ENCODE peak calls at places on chromosomes 12 and 14, in eight cellular contexts. F, S, G, Q, H, O, T and Y are unnamed samples. For H3K36me3, the result is how much of the 10 kb centered on the place peaks cover.

GRCh38 chr12:65643171-65643570 is 181.1 kb upstream of the HMGA2 start:
- DNase-seq in Q (no peak), H (no peak), G (no peak), T (no peak), F (no peak), S (no peak), O (no peak), Y (no peak)

GRCh38 chr14:97217094-97217885 is 420.1 kb downstream of the VRK1 start:
- DNase-seq in S (no peak), H (no peak), O (no peak), F (no peak), T (no peak), Q (no peak), G (no peak), Y (no peak)

GRCh38 chr12:83759906-83760305 is 1073.2 kb downstream of the TMTC2 start:
- DNase-seq in T (no peak), O (no peak), H (no peak), G (no peak), F (no peak), Q (no peak), S (no peak), Y (no peak)

GRCh38 chr12:30806989-30807694 is 52.4 kb upstream of the CAPRIN2 start:
- DNase-seq in T (no peak), Q (no peak), F (no peak), G (no peak), S (peak), O (peak), H (peak), Y (no peak)

GRCh38 chr12:54352891-54353874 is 11.1 kb downstream of the GPR84 start:
- DNase-seq in H (no peak), O (no peak), Q (no peak), T (no peak), F (no peak), G (no peak), S (peak), Y (no peak)

GRCh38 chr12:24479131-24479530 is 469.8 kb downstream of the BCAT1 start:
- DNase-seq in G (no peak), Q (no peak), H (no peak), S (peak), T (no peak), O (no peak), F (no peak), Y (no peak)

GRCh38 chr14:30077946-30078345 is 150.3 kb upstream of the PRKD1 start:
- DNase-seq in G (no peak), F (no peak), T (no peak), H (no peak), Q (no peak), S (peak), O (no peak), Y (peak)

GRCh38 chr14:77124345-77125274 is 17.0 kb downstream of the ZDHHC22 start:
- DNase-seq in Q (peak), H (peak), G (peak), F (peak), O (peak), T (peak), S (peak), Y (no peak)

GRCh38 chr12:69792533-69792932 is 32.5 kb upstream of the MYRFL start:
- DNase-seq in F (no peak), Q (no peak), H (no peak), G (no peak), S (no peak), T (no peak), O (no peak), Y (no peak)

GRCh38 chr12:77372469-77372868 is 307.1 kb upstream of the E2F7 start:
- DNase-seq in F (no peak), T (no peak), O (no peak), H (no peak), S (no peak), G (no peak), Q (no peak), Y (no peak)

GRCh38 chr14:99579903-99580570 is 24.0 kb downstream of the CCDC85C start:
- DNase-seq in G (peak), Q (peak), H (peak), T (no peak), S (peak), F (no peak), O (peak), Y (peak)

GRCh38 chr14:60277605-60278190 is 28.7 kb downstream of the PPM1A start:
- DNase-seq in G (no peak), F (no peak), Q (no peak), H (no peak), O (no peak), S (no peak), T (no peak), Y (no peak)

GRCh38 chr14:69997849-69998248 is 118.6 kb downstream of the SMOC1 start:
- DNase-seq in O (no peak), G (no peak), Q (no peak), S (peak), T (no peak), H (no peak), F (no peak), Y (no peak)

GRCh38 chr12:108691995-108692808 is 39.1 kb downstream of the CORO1C start:
- DNase-seq in O (peak), G (peak), S (peak), T (peak), F (peak), Q (peak), H (peak), Y (no peak)

GRCh38 chr14:55051426-55052258 is at the start of gene MAPK1IP1L:
- DNase-seq in F (peak), O (peak), Q (peak), T (peak), H (peak), G (peak), S (peak), Y (peak)

GRCh38 chr14:26595922-26596721 is 1.7 kb downstream of the NOVA1 start:
- DNase-seq in T (no peak), G (no peak), Q (no peak), H (no peak), S (peak), F (no peak), O (no peak), Y (no peak)

GRCh38 chr12:102302553-102302952 is 104.9 kb upstream of the PMCH start:
- DNase-seq in Q (no peak), S (no peak), G (no peak), T (no peak), F (no peak), H (no peak), O (no peak), Y (no peak)

GRCh38 chr14:74313601-74314000 is 10.9 kb upstream of the ABCD4 start:
- DNase-seq in O (no peak), T (no peak), Q (no peak), F (no peak), G (no peak), H (no peak), S (no peak), Y (no peak)

GRCh38 chr14:68688872-68689371 is 103.9 kb downstream of the ZFP36L1 start:
- DNase-seq in G (no peak), F (no peak), O (no peak), Q (no peak), S (peak), T (no peak), H (peak), Y (no peak)

GRCh38 chr12:98823012-98823411 is 177.9 kb downstream of the APAF1 start:
- DNase-seq in Q (no peak), O (no peak), S (no peak), F (no peak), G (no peak), T (no peak), H (no peak), Y (no peak)

GRCh38 chr14:68670344-68670725 is 122.5 kb downstream of the ZFP36L1 start:
- DNase-seq in G (no peak), S (no peak), Q (no peak), H (no peak), F (no peak), T (no peak), O (no peak), Y (no peak)

GRCh38 chr12:124804011-124804621 is 59.5 kb downstream of the SCARB1 start:
- DNase-seq in F (no peak), O (no peak), Q (no peak), H (no peak), T (peak), S (peak), G (peak), Y (no peak)

GRCh38 chr14:73850940-73851339 is 691 bp upstream of the PTGR2 start:
- DNase-seq in G (no peak), H (no peak), O (no peak), F (no peak), T (no peak), Q (no peak), S (peak), Y (no peak)

GRCh38 chr12:98863167-98863566 is 218.1 kb downstream of the APAF1 start:
- DNase-seq in Q (no peak), S (no peak), T (no peak), G (no peak), O (peak), F (no peak), H (no peak), Y (no peak)

GRCh38 chr12:130439250-130439649 is 101.6 kb downstream of the PIWIL1 start:
- DNase-seq in F (no peak), Q (no peak), O (no peak), H (no peak), T (no peak), G (no peak), S (no peak), Y (no peak)

GRCh38 chr12:50505945-50506344 is 1.2 kb downstream of the DIP2B start:
- DNase-seq in O (no peak), Q (peak), G (no peak), S (peak), F (no peak), T (no peak), H (peak), Y (no peak)

GRCh38 chr12:38890102-38890501 is 15.3 kb downstream of the CPNE8 start:
- DNase-seq in O (no peak), T (no peak), F (no peak), Q (no peak), S (no peak), G (no peak), H (no peak), Y (no peak)
- H3K4me3 ChIP-seq in O (no peak), T (no peak), F (no peak), Q (no peak), S (no peak), G (no peak), H (no peak), Y (no peak)

DNA sequence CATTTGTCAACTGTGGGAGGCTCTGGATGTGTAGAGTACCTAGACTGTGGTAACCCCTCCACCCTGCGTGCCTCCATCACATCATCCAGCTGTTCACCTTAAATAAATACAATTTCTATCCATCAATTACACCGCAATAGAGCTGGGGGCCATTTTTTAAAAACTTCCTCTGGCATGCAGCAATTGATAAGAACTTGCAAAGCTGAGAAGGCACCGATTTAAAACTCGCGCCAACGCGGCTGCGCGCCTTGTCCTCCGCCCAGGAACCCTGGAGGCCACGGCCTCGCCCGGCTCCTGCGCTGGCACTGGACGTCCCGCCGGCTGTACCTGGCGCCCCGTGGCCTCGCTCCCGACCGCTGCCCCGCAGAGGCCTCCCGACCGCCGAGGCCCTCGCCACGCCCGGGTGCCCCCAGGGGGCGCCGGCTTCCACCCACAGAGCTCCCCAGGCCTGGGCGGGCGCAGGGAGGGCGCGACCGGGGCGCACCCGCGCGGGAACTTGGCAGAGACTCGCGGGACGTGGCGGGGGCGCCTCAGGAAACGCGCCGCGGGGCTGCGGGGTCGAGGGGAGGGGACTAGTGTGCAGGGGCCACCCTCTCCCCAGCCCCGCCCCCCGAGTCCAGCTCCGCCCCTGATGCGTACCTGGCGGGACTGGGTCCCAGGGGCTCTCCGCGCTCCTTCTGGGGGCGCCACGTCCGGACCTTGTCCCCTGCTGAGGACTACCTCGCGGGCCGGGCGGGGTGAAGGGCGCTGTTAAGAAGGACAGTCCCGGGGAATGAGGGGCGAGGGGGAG is 65.6 kb downstream of the TNFAIP2 start:
- DNase-seq in S (no peak), O (peak), G (peak), T (peak), Q (peak), F (peak), H (no peak), Y (no peak)
- TF ChIP-seq CTCF in S (peak), O (peak), G (peak), T (peak), Q (peak), F (peak), H (no peak), Y (no peak)

GRCh38 chr12:32583535-32583934 is 95.6 kb upstream of the DNM1L start:
- DNase-seq in S (peak), F (no peak), Q (no peak), T (no peak), O (no peak), H (no peak), G (no peak), Y (no peak)

GRCh38 chr12:32586390-32586789 is 92.7 kb upstream of the DNM1L start:
- DNase-seq in H (no peak), G (no peak), S (peak), O (no peak), F (no peak), T (no peak), Q (no peak), Y (no peak)

GRCh38 chr12:32588604-32589003 is 90.5 kb upstream of the DNM1L start:
- DNase-seq in G (no peak), O (no peak), H (no peak), Q (no peak), S (no peak), T (no peak), F (no peak), Y (no peak)

GRCh38 chr12:32587536-32588346 is 91.4 kb upstream of the DNM1L start:
- DNase-seq in H (no peak), S (no peak), G (no peak), T (no peak), O (no peak), Q (no peak), F (no peak), Y (no peak)

GRCh38 chr12:32585680-32586079 is 93.4 kb upstream of the DNM1L start:
- DNase-seq in Q (no peak), O (no peak), H (no peak), G (no peak), T (no peak), F (no peak), S (no peak), Y (no peak)
- H3K36me3 ChIP-seq in Q (under half), O (under half), H (half or more), G (under half), T (under half), F (under half), S (under half), Y (under half)

GRCh38 chr14:52693004-52693403 is 2.4 kb downstream of the ERO1A start:
- DNase-seq in S (no peak), O (no peak), F (no peak), H (no peak), G (no peak), Q (no peak), T (no peak), Y (no peak)
- H3K4me3 ChIP-seq in S (no peak), O (no peak), F (no peak), H (peak), G (no peak), Q (no peak), T (no peak), Y (no peak)